ENCODE peak calls at places on chromosome 12, in six cellular contexts. R, U, H, T, J and G are unnamed samples.

GRCh38 chr12:98745578-98746391 is 100.7 kb downstream of the APAF1 start:
- DNase-seq in R (peak; percentile 11), U (no peak), H (no peak), T (no peak), J (peak; percentile 46), G (peak; percentile 10)

GRCh38 chr12:48286665-48287064 is 64.1 kb downstream of the ZNF641 start:
- DNase-seq in R (no peak), U (no peak), H (peak; percentile 58), T (no peak), J (no peak), G (no peak)

GRCh38 chr12:120190386-120190785 is 4.1 kb downstream of the GCN1 start:
- DNase-seq in R (no peak), U (no peak), H (no peak), T (no peak), J (no peak), G (no peak)

GRCh38 chr12:33323823-33324222 is 115.8 kb downstream of the SYT10 start:
- DNase-seq in R (no peak), U (no peak), H (no peak), T (no peak), J (no peak), G (no peak)

GRCh38 chr12:51025182-51025747 is 919 bp downstream of the SLC11A2 start:
- DNase-seq in R (no peak), U (no peak), H (no peak), T (no peak), J (no peak), G (no peak)

GRCh38 chr12:92721668-92722067 is 18.9 kb downstream of the PLEKHG7 start:
- DNase-seq in R (no peak), U (no peak), H (no peak), T (no peak), J (no peak), G (no peak)

GRCh38 chr12:80679346-80680131 is 27.9 kb upstream of the MYF6 start:
- DNase-seq in R (no peak), U (no peak), H (no peak), T (no peak), J (no peak), G (no peak)

GRCh38 chr12:879641-880040 is 69.9 kb downstream of the RAD52 start:
- DNase-seq in R (peak; percentile 86), U (no peak), H (no peak), T (no peak), J (no peak), G (peak; percentile 29)

GRCh38 chr12:904010-904414 is 45.5 kb downstream of the RAD52 start:
- DNase-seq in R (no peak), U (no peak), H (peak; percentile 83), T (no peak), J (no peak), G (no peak)

GRCh38 chr12:118033331-118033730 is 16.8 kb downstream of the RFC5 start:
- DNase-seq in R (no peak), U (no peak), H (no peak), T (no peak), J (no peak), G (no peak)

GRCh38 chr12:91346827-91347226 is 164.2 kb upstream of the DCN start:
- DNase-seq in R (no peak), U (no peak), H (no peak), T (no peak), J (no peak), G (no peak)

DNA sequence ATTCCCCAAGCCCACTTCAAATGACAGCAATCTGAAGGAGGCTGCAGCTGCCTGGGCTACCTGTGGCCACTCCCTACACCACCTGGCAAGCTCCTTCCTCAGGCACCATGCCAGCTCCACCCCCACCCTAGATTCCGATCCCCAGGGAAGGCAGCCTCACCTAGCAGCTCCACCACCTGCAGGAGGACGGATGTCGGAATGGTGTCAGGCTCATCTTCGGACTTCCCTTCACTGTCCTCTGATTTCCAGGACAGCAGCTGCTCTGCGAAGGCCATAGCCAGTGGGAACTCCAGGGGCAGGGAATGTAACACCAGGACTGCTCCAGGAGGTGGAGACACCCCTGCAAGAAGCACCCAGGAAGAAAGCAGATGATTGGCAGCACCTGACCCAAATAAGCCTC is 65.3 kb downstream of the TRAFD1 start:
- DNase-seq in R (no peak), U (no peak), H (no peak), T (no peak), J (no peak), G (no peak)
- H2BK15ac ChIP-seq in R (no peak overlapping the region), U (no peak overlapping the region), H (no peak overlapping the region), T (no peak overlapping the region), J (no peak overlapping the region), G (no peak overlapping the region)

GRCh38 chr12:121805800-121806555 is 2.2 kb downstream of the SETD1B start:
- DNase-seq in R (no peak), U (no peak), H (no peak), T (no peak), J (no peak), G (peak; percentile 27)
- H3K23ac ChIP-seq in R (peak overlapping the region; percentile 44), U (peak overlapping the region; percentile 80), H (no peak overlapping the region), T (no peak overlapping the region), J (no peak overlapping the region), G (no peak overlapping the region)

DNA sequence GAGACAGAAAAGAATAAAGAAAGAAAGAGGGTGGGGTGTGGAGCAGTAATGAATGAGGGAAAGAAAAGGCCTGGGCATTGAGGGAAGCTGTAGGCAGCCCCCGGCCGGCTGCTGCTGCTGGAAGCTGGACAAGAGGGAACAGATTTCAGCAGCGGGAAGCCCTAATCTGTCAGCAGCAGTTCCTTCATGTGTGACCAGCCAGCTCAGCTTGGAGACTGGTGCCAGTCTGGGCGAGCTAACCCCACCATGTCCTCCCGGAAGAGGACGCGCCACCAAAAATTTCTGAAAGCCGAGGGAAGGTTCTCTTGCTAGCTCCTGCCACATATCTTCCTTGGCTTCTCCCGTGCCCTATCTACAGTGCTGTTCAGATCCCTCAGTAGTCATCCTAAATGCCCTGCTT is 236.8 kb downstream of the GRIN2B start:
- DNase-seq in R (no peak), U (peak; percentile 47), H (no peak), T (no peak), J (no peak), G (no peak)
- H4K8ac ChIP-seq in R (no peak overlapping the region), U (no peak overlapping the region), H (no peak overlapping the region), T (no peak overlapping the region), J (no peak overlapping the region), G (no peak overlapping the region)

GRCh38 chr12:124356221-124356620 is 61.3 kb downstream of the RFLNA start:
- DNase-seq in R (no peak), U (no peak), H (no peak), T (no peak), J (no peak), G (no peak)
- H2BK15ac ChIP-seq in R (no peak overlapping the region), U (no peak overlapping the region), H (no peak overlapping the region), T (no peak overlapping the region), J (no peak overlapping the region), G (no peak overlapping the region)

DNA sequence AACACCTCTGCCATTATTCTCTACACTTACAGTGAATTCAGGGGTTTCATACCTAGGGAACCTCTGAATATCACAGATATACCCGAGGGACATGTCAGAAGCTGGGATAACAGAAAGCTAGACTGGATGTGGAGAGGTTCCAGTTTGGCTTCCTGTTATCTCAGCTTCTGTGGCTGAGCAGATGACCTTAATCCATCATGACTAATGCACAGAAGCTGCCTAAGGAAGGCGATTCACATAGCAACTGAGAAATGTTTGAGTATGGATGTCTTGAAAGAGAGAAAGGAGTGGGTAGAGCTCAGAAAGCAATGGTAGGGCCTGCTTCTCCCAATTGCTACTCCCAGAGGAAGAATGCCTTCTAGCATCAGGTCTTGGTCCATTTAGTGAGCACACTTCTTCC is 187.6 kb downstream of the RMST start:
- DNase-seq in R (no peak), U (no peak), H (no peak), T (no peak), J (no peak), G (peak; percentile 65)
- H3K23ac ChIP-seq in R (no peak overlapping the region), U (no peak overlapping the region), H (no peak overlapping the region), T (no peak overlapping the region), J (no peak overlapping the region), G (no peak overlapping the region)

GRCh38 chr12:132224484-132224883 is 80.2 kb downstream of the NOC4L start:
- DNase-seq in R (no peak), U (no peak), H (no peak), T (no peak), J (no peak), G (no peak)

GRCh38 chr12:132222096-132222807 is 78.0 kb downstream of the NOC4L start:
- DNase-seq in R (peak; percentile 2), U (peak; percentile 44), H (peak; percentile 90), T (no peak), J (no peak), G (peak; percentile 6)

GRCh38 chr12:132225214-132225613 is 81.0 kb downstream of the NOC4L start:
- DNase-seq in R (no peak), U (no peak), H (no peak), T (no peak), J (no peak), G (no peak)

GRCh38 chr12:132219323-132219722 is 75.1 kb downstream of the NOC4L start:
- DNase-seq in R (no peak), U (no peak), H (no peak), T (no peak), J (no peak), G (no peak)

DNA sequence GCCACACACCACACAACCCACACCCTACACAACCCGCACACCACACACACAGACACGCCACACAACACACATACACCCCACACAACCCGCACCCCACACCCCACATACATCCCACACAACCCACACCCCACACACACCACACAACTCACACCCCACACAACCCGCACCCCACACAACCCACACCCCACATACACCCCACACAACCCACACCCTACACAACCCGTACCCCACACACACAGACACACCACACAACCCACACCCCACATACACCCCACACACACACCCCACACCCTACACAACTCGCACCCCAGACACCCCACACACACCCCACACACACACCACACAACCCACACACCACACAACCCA is 78.5 kb downstream of the NOC4L start:
- DNase-seq in R (no peak), U (no peak), H (no peak), T (no peak), J (no peak), G (no peak)
- H4K8ac ChIP-seq in R (no peak overlapping the region), U (no peak overlapping the region), H (no peak overlapping the region), T (no peak overlapping the region), J (no peak overlapping the region), G (no peak overlapping the region)

GRCh38 chr12:64582862-64583261 is 27.4 kb upstream of the RASSF3 start:
- DNase-seq in R (no peak), U (no peak), H (no peak), T (no peak), J (no peak), G (no peak)
- H2BK15ac ChIP-seq in R (peak overlapping the region; percentile 54), U (no peak overlapping the region), H (no peak overlapping the region), T (no peak overlapping the region), J (no peak overlapping the region), G (no peak overlapping the region)

GRCh38 chr12:70122804-70123203 is 120.4 kb upstream of the CNOT2 start:
- DNase-seq in R (no peak), U (no peak), H (no peak), T (no peak), J (no peak), G (no peak)
- H3K23ac ChIP-seq in R (no peak overlapping the region), U (no peak overlapping the region), H (no peak overlapping the region), T (no peak overlapping the region), J (no peak overlapping the region), G (no peak overlapping the region)